ENCODE peak calls at places on chromosomes 13 and 19, in six cellular contexts. M, C, E, D, X and G are unnamed samples.

GRCh38 chr13:99572921-99573320 is 71.6 kb downstream of the TM9SF2 start:
- DNase-seq in M (no peak), C (no peak), E (no peak), D (no peak), X (no peak), G (peak)

GRCh38 chr19:18940791-18941627 is at the start of gene HOMER3:
- DNase-seq in M (peak), C (no peak), E (peak), D (no peak), X (peak), G (peak)

GRCh38 chr19:55644842-55645511 is 1.5 kb downstream of the ZNF581 start:
- DNase-seq in M (no peak), C (no peak), E (no peak), D (no peak), X (no peak), G (no peak)

GRCh38 chr19:47652285-47652684 is 43.4 kb downstream of the BICRA start:
- DNase-seq in M (no peak), C (no peak), E (no peak), D (no peak), X (no peak), G (no peak)

GRCh38 chr13:27001705-27002104 is 169.9 kb downstream of the USP12 start:
- DNase-seq in M (no peak), C (no peak), E (no peak), D (no peak), X (no peak), G (no peak)

GRCh38 chr19:6393982-6394412 is 1.0 kb upstream of the GTF2F1 start:
- DNase-seq in M (no peak), C (peak), E (no peak), D (no peak), X (no peak), G (no peak)

GRCh38 chr13:100490692-100491091 is 97.9 kb downstream of the GGACT start:
- DNase-seq in M (no peak), C (no peak), E (no peak), D (no peak), X (no peak), G (peak)

GRCh38 chr13:110912651-110913051 is 2.2 kb downstream of the ANKRD10 start:
- DNase-seq in M (no peak), C (no peak), E (no peak), D (peak), X (peak), G (peak)

GRCh38 chr19:58229255-58229639 is 533 bp downstream of the ZNF544 start:
- DNase-seq in M (peak), C (no peak), E (no peak), D (peak), X (peak), G (peak)

GRCh38 chr19:970695-971094 is 13.4 kb upstream of the WDR18 start:
- DNase-seq in M (no peak), C (no peak), E (peak), D (no peak), X (no peak), G (peak)

GRCh38 chr19:51094696-51095279 is 12.1 kb upstream of the KLK14 start:
- DNase-seq in M (peak), C (no peak), E (peak), D (peak), X (peak), G (peak)

GRCh38 chr13:33870046-33870668 is 52.2 kb downstream of the RFC3 start:
- DNase-seq in M (no peak), C (no peak), E (no peak), D (no peak), X (no peak), G (no peak)

GRCh38 chr19:13016245-13016627 is 21.0 kb downstream of the NFIX start:
- DNase-seq in M (no peak), C (no peak), E (no peak), D (no peak), X (no peak), G (no peak)

GRCh38 chr19:18392417-18392816 is 5.0 kb downstream of the LRRC25 start:
- DNase-seq in M (no peak), C (no peak), E (peak), D (no peak), X (peak), G (peak)

GRCh38 chr19:48997972-48998371 is 4.3 kb downstream of the RUVBL2 start:
- DNase-seq in M (peak), C (no peak), E (peak), D (peak), X (peak), G (peak)

GRCh38 chr19:47446534-47447469 is 24.9 kb downstream of the SLC8A2 start:
- DNase-seq in M (peak), C (no peak), E (peak), D (no peak), X (no peak), G (peak)

GRCh38 chr13:114143806-114144605 is 11.6 kb upstream of the RASA3 start:
- DNase-seq in M (peak), C (no peak), E (peak), D (peak), X (no peak), G (peak)

GRCh38 chr19:1107655-1108261 is 4.0 kb downstream of the GPX4 start:
- DNase-seq in M (no peak), C (no peak), E (no peak), D (no peak), X (no peak), G (no peak)

GRCh38 chr19:13127051-13127450 is 9.0 kb downstream of the NACC1 start:
- DNase-seq in M (no peak), C (no peak), E (no peak), D (no peak), X (no peak), G (no peak)

GRCh38 chr19:399370-399769 is 9.6 kb downstream of the C2CD4C start:
- DNase-seq in M (no peak), C (no peak), E (no peak), D (no peak), X (no peak), G (no peak)

DNA sequence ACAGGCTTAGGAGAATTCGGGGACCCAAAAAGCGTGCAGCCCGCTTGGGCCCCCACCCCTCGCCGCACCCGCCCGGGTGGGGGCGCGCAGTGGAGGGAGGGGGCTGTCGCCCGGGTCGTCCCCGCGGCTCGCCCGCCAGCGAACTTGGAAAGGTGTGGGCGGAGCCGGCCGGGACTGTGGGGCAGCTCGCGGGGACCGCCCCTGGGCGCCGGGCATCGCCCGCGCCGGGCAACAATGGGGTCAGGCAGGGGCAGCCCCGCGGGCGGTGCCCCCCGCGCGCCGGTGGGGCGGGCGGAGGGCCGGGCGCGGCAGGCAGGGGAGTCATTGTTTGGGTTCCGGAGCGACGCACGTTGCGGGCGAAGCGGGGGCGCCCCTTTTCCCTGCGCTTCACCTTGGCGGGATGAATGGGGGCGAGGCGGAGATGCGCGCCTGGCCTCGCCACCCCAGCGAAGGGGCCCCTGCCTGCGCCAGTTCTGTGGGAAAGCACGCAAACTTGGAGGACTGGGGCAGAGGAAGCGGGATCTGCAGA is 637 bp upstream of the KLF12 start:
- DNase-seq in M (peak), C (no peak), E (peak), D (no peak), X (no peak), G (no peak)
- TF ChIP-seq MAX in M (no peak), C (no peak), E (no peak), D (peak), X (no peak), G (no peak)

GRCh38 chr13:63631006-63631405 is 2215.4 kb upstream of the PCDH20 start:
- DNase-seq in M (no peak), C (no peak), E (no peak), D (no peak), X (no peak), G (no peak)

DNA sequence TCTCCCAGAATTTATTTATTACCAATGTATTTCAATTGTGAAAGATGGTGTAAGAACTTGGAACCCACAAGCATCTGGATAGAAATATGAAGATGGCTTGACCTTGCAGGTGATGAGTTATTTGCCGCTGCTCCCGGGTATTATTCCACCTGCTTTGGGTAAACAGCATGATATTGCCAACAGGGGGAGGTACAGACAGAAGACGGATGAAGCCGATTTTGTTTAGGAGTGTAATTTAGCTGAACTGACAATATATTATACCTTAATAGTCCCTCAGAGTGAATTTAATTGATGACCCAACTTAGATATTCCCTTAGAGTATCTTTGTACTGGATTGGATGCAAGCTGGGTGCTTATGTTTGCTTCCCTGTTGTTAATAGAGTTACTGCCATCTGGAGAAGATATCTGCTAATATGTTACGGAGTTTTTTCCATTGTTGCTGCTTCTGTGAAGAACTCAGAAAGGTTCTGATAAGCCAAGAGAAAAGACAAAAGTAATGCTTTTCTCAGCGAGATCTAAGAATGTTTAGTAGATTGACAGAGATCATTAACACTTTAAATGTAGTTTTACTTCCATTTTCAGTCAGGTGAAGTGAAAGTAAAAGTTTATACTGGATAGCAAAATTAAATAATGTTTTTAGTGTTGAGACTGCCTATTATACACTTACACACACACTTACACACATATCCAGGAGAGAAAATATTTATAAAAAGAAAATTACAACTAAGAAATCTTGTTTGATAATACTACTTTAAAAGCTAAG is 2220.8 kb upstream of the PCDH20 start:
- DNase-seq in M (peak), C (peak), E (no peak), D (no peak), X (peak), G (no peak)
- TF ChIP-seq CTCF in M (peak), C (peak), E (no peak), D (peak), X (peak), G (no peak)

GRCh38 chr19:15895876-15896430 is 1.9 kb downstream of the CYP4F2 start:
- DNase-seq in M (no peak), C (no peak), E (no peak), D (no peak), X (no peak), G (no peak)
- TF ChIP-seq MYC in M (no peak), C (no peak), E (no peak), D (no peak), X (no peak), G (no peak)

GRCh38 chr13:91141619-91142061 is 205.8 kb upstream of the MIR17HG start:
- DNase-seq in M (no peak), C (no peak), E (no peak), D (no peak), X (no peak), G (no peak)

GRCh38 chr13:91144054-91144453 is 203.4 kb upstream of the MIR17HG start:
- DNase-seq in M (no peak), C (no peak), E (no peak), D (no peak), X (no peak), G (peak)

GRCh38 chr13:91145806-91146205 is 201.7 kb upstream of the MIR17HG start:
- DNase-seq in M (no peak), C (no peak), E (no peak), D (no peak), X (no peak), G (no peak)

GRCh38 chr13:91139232-91139631 is 208.3 kb upstream of the MIR17HG start:
- DNase-seq in M (no peak), C (no peak), E (no peak), D (no peak), X (no peak), G (no peak)

GRCh38 chr13:91142572-91142971 is 204.9 kb upstream of the MIR17HG start:
- DNase-seq in M (no peak), C (no peak), E (no peak), D (no peak), X (no peak), G (no peak)
- TF ChIP-seq MAX in M (no peak), C (no peak), E (no peak), D (no peak), X (no peak), G (no peak)

DNA sequence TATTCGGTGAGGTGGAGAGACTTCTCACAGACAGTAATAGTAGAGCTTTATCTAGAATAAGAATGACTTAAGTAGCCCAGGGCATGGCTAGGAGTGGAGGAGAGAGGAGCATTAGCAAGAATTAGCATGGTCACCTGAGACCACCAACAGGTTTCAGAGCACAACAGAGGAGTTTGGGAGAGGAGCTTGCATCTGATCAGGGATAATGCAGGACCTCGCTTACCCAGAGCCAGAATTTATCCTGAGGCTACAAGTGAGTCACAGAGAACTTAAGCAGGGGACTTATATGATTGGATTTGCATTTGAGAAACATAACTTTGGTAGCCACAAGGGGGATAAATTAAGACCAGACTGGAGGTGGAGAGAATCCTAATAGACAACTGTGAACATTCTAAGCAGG is 102.1 kb upstream of the FNDC3A start:
- DNase-seq in M (no peak), C (no peak), E (no peak), D (no peak), X (no peak), G (no peak)
- TF ChIP-seq CTCF in M (no peak), C (no peak), E (no peak), D (no peak), X (no peak), G (no peak)

GRCh38 chr13:65841156-65841555 is 1389.0 kb downstream of the PCDH9 start:
- DNase-seq in M (no peak), C (no peak), E (no peak), D (no peak), X (no peak), G (no peak)
- TF ChIP-seq MYC in M (no peak), C (no peak), E (no peak), D (no peak), X (no peak), G (no peak)